ENCODE peak calls at places on chromosomes 5 and 9, in nine cellular contexts. N is GM12892; T is fibroblast of pulmonary artery; P is amygdala; Z is Right ventricle myocardium inferior; J is transverse colon; M is non-pigmented ciliary epithelial cell; F is activated CD4-positive, alpha-beta T cell treated with anti-CD3 and anti-CD28 coated beads, Interleukin-2, amount 50 U/mL, for 24 hours; H is activated T-cell treated with anti-CD3 and anti-CD28 coated beads for 48 hours. K is an unnamed sample.

GRCh38 chr5:154570572-154571324 is 92.7 kb upstream of the HAND1 start:
- DNase-seq in H (no peak), T (no peak), N (no peak), F (no peak), J (no peak), Z (no peak), P (no peak), M (no peak), K (no peak)

GRCh38 chr9:89804766-89805531 is 200.1 kb downstream of the GADD45G start:
- DNase-seq in F (no peak), M (no peak), N (no peak), T (no peak), J (no peak), P (no peak), Z (no peak), H (no peak), K (no peak)

GRCh38 chr9:8616419-8616818 is 816.8 kb upstream of the DMAC1 start:
- DNase-seq in F (no peak), J (no peak), T (peak), Z (no peak), P (no peak), H (no peak), N (no peak), M (peak), K (no peak)

GRCh38 chr5:172860520-172861443 is 26.7 kb downstream of the ERGIC1 start:
- DNase-seq in T (peak), H (no peak), M (no peak), F (no peak), J (peak), P (peak), N (no peak), Z (peak), K (no peak)

GRCh38 chr5:145237843-145238242 is 597.3 kb downstream of the PRELID2 start:
- DNase-seq in F (no peak), P (no peak), J (peak), Z (no peak), M (peak), H (no peak), T (peak), N (no peak), K (peak)

GRCh38 chr5:98106116-98107088 is 667.1 kb upstream of the RGMB start:
- DNase-seq in T (no peak), N (no peak), M (no peak), Z (no peak), J (no peak), H (no peak), P (no peak), F (no peak), K (no peak)

GRCh38 chr5:154373729-154374179 is 72.0 kb upstream of the SAP30L start:
- DNase-seq in P (no peak), F (no peak), H (no peak), J (no peak), T (no peak), Z (no peak), M (no peak), N (no peak), K (no peak)

GRCh38 chr5:177349762-177350161 is 1.7 kb downstream of the LMAN2 start:
- DNase-seq in P (no peak), T (no peak), N (no peak), F (no peak), M (no peak), Z (no peak), H (no peak), J (no peak), K (no peak)

GRCh38 chr5:102678267-102679058 is 76.6 kb upstream of the PAM start:
- DNase-seq in N (no peak), H (no peak), P (no peak), Z (no peak), M (peak), F (no peak), J (no peak), T (peak), K (no peak)

GRCh38 chr5:116939641-116940040 is 365.0 kb upstream of the SEMA6A start:
- DNase-seq in P (no peak), N (no peak), M (no peak), Z (no peak), H (no peak), J (no peak), T (no peak), F (no peak), K (no peak)

GRCh38 chr9:92196909-92197308 is 81.7 kb upstream of the SPTLC1 start:
- DNase-seq in J (no peak), T (peak), N (no peak), H (no peak), P (no peak), F (no peak), M (no peak), Z (no peak), K (no peak)

GRCh38 chr5:92678576-92679105 is 902.4 kb downstream of the NR2F1-AS1 start:
- DNase-seq in F (no peak), P (no peak), Z (no peak), M (no peak), J (no peak), N (no peak), H (no peak), T (peak), K (no peak)

GRCh38 chr9:2722715-2723114 is 5.4 kb downstream of the KCNV2 start:
- DNase-seq in M (peak), P (no peak), H (no peak), N (no peak), J (no peak), T (no peak), F (no peak), Z (no peak), K (no peak)

GRCh38 chr5:94082405-94082804 is 341.0 kb upstream of the POU5F2 start:
- DNase-seq in P (no peak), M (no peak), J (no peak), T (no peak), N (no peak), H (no peak), Z (no peak), F (no peak), K (no peak)

GRCh38 chr5:5522336-5522735 is 99.9 kb downstream of the ICE1 start:
- DNase-seq in H (no peak), F (no peak), P (no peak), J (no peak), M (no peak), Z (no peak), N (no peak), T (no peak), K (no peak)

GRCh38 chr5:67693956-67694564 is 497.5 kb upstream of the CD180 start:
- DNase-seq in N (no peak), T (peak), J (peak), M (no peak), Z (peak), H (no peak), F (no peak), P (no peak), K (no peak)

GRCh38 chr9:110923601-110924000 is 114.7 kb downstream of the LPAR1 start:
- DNase-seq in F (no peak), N (no peak), H (no peak), Z (no peak), J (no peak), M (no peak), T (no peak), P (no peak), K (no peak)

GRCh38 chr9:6150483-6150882 is 65.1 kb upstream of the IL33 start:
- DNase-seq in N (no peak), T (no peak), M (no peak), P (no peak), H (no peak), Z (no peak), F (no peak), J (no peak), K (no peak)

K was measured in GM13977.